ENCODE peak calls at places on chromosome 16, in eight cellular contexts. X is stomach, C is K562, Q is ovary, E is prostate gland, P is body of pancreas, F is esophagus muscularis mucosa, L is NB4. A is an unnamed sample.

GRCh38 chr16:56866955-56867830 is 2.2 kb downstream of the SLC12A3 start:
- DNase-seq in F (no peak), L (peak; percentile 74), X (peak; percentile 53), P (peak; percentile 66), E (peak; percentile 60), C (peak; percentile 44), Q (no peak), A (no peak)

GRCh38 chr16:4260360-4260759 is 12.5 kb downstream of the TFAP4 start:
- DNase-seq in X (peak; percentile 93), C (no peak), F (no peak), P (peak; percentile 97), L (no peak), E (peak; percentile 73), Q (peak; percentile 47), A (no peak)

GRCh38 chr16:1929105-1929504 is 10.9 kb upstream of the HS3ST6 start:
- DNase-seq in E (no peak), C (peak; percentile 62), Q (no peak), L (peak; percentile 47), X (no peak), P (peak; percentile 54), F (no peak), A (no peak)

GRCh38 chr16:78650675-78651074 is 551.2 kb downstream of the WWOX start:
- DNase-seq in P (no peak), Q (no peak), L (no peak), X (no peak), C (no peak), F (no peak), E (no peak), A (no peak)

GRCh38 chr16:3187798-3188674 is at the start of gene OR1F1:
- DNase-seq in Q (no peak), P (no peak), L (peak; percentile 73), X (no peak), E (no peak), C (no peak), F (no peak), A (no peak)

GRCh38 chr16:10322723-10323527 is 62.9 kb upstream of the ATF7IP2 start:
- DNase-seq in C (no peak), X (no peak), P (no peak), E (no peak), L (no peak), Q (no peak), F (no peak), A (no peak)

GRCh38 chr16:69084301-69084700 is 21.2 kb upstream of the HAS3 start:
- DNase-seq in E (no peak), L (no peak), X (no peak), Q (no peak), P (no peak), C (no peak), F (no peak), A (no peak)

GRCh38 chr16:67845291-67846062 is 1.3 kb upstream of the NUTF2 start:
- DNase-seq in E (no peak), Q (no peak), F (no peak), C (no peak), L (peak; percentile 59), P (no peak), X (no peak), A (no peak)

GRCh38 chr16:88539652-88540345 is 30.4 kb upstream of the ZC3H18 start:
- DNase-seq in E (no peak), X (no peak), C (peak; percentile 55), F (no peak), P (no peak), Q (no peak), L (no peak), A (peak; percentile 9)

GRCh38 chr16:56998861-56999260 is 9.5 kb downstream of the NLRC5 start:
- DNase-seq in E (no peak), X (no peak), Q (no peak), C (no peak), L (no peak), P (no peak), F (no peak), A (no peak)

GRCh38 chr16:87924937-87925670 is 11.2 kb downstream of the CA5A start:
- DNase-seq in E (peak; percentile 83), Q (no peak), F (no peak), X (peak; percentile 82), L (no peak), C (no peak), P (peak; percentile 84), A (no peak)

GRCh38 chr16:54285414-54286066 is 1.0 kb downstream of the IRX3 start:
- DNase-seq in C (no peak), F (no peak), E (peak; percentile 32), Q (no peak), P (no peak), X (peak; percentile 56), L (peak; percentile 87), A (peak; percentile 72)
- TF ChIP-seq POLR2A in C (no peak), F (no peak), E (no peak), Q (no peak), P (no peak), X (no peak), L (peak; percentile 25), A (no peak)

GRCh38 chr16:29662000-29662728 is 883 bp upstream of the SPN start:
- DNase-seq in X (no peak), F (no peak), P (no peak), E (no peak), C (no peak), L (no peak), Q (no peak), A (no peak)

GRCh38 chr16:29662729-29663019 is 373 bp upstream of the SPN start:
- DNase-seq in L (peak; percentile 98), E (no peak), F (no peak), C (no peak), X (peak; percentile 27), P (no peak), Q (no peak), A (no peak)

GRCh38 chr16:29663829-29664132 is 734 bp downstream of the SPN start:
- DNase-seq in E (no peak), L (no peak), X (no peak), P (no peak), C (no peak), Q (no peak), F (no peak), A (no peak)

GRCh38 chr16:29664133-29664912 is 1.3 kb downstream of the SPN start:
- DNase-seq in P (peak; percentile 15), X (no peak), Q (no peak), E (no peak), F (no peak), C (peak; percentile 84), L (peak; percentile 90), A (no peak)

DNA sequence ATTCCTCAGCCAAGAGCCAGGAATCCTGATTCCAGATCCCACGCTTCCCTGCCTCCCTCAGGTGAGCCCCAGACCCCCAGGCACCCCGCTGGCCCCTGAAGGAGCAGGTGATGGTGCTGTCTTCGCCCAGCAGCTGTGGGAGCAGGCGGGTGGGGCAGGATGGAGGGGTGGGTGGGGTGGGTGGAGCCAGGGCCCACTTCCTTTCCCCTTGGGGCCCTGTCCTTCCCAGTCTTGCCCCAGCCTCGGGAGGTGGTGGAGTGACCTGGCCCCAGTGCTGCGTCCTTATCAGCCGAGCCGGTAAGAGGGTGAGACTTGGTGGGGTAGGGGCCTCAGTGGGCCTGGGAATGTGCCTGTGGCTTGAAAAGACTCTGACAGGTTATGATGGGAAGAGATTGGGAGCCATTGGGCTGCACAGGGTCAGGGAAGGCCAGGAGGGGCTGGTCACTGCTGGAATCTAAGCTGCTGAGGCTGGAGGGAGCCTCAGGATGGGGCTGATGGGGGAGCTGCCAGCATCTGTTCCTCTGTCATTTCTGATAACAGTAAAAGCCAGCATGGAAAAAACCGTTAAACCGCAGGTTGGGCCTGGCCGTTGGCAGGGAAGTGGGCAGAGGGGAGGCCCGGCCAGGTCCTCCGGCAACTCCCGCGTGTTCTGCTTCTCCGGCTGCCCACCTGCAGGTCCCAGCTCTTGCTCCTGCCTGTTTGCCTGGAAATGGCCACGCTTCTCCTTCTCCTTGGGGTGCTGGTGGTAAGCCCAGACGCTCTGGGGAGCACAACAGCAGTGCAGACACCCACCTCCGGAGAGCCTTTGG is at the start of gene SPN:
- DNase-seq in E (no peak), Q (no peak), C (peak; percentile 87), P (no peak), X (no peak), F (no peak), L (peak; percentile 96), A (no peak)
- TF ChIP-seq POLR2A in E (no peak), Q (no peak), C (peak; percentile 91), P (no peak), X (no peak), F (no peak), L (no peak), A (no peak)

GRCh38 chr16:62760398-62760797 is 724.2 kb upstream of the CDH8 start:
- DNase-seq in P (no peak), X (no peak), C (no peak), Q (no peak), F (no peak), L (no peak), E (no peak), A (no peak)

DNA sequence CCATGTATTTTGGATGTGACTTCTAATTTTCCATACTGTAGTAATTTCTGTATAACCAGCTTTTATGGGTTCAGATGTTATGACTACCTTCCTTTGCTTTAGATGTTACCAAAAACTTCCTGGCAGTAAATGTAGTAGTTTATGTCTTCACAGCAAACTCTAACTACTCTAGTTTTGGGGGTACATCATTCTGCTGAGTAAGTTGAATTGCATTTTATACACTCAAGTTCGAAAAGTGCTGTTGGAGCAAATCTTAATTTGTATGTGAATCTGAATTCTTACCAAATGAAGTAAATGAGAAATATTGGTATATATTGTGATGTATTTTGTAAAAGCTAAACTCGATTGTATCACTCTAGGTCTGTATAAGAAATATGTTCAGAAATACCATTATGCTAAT is 728.3 kb upstream of the CDH8 start:
- DNase-seq in E (no peak), Q (no peak), X (no peak), C (no peak), P (no peak), L (no peak), F (no peak), A (no peak)
- TF ChIP-seq POLR2A in E (no peak), Q (no peak), X (no peak), C (no peak), P (no peak), L (no peak), F (no peak), A (no peak)

DNA sequence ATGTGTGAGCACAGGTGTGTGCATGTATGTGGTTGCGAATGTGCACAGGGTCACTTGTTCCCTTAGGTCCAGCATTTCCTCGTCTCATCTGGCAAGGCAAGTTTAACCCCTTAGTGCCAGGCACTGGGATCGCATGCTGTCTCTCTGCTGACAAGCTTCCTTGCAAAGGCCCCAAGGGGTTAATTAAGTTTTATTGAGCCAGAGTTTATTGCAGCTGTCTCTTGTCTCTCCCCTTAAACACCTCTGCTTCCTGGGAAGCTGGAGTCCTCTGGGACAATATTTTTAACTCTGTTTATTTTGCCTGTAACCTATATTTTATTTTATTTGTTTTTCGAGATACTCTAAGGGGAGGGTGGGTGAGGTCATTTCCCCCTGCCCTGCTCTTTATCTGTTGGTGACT is 99.8 kb downstream of the CBLN1 start:
- DNase-seq in C (no peak), F (no peak), P (no peak), L (peak; percentile 4), E (no peak), Q (no peak), X (no peak), A (no peak)
- TF ChIP-seq POLR2A in C (no peak), F (no peak), P (no peak), L (no peak), E (no peak), Q (no peak), X (no peak), A (no peak)

GRCh38 chr16:53130193-53131049 is 75.6 kb downstream of the CHD9 start:
- DNase-seq in X (peak; percentile 97), F (peak; percentile 99), L (peak; percentile 98), P (peak; percentile 97), C (peak; percentile 96), E (peak; percentile 97), Q (peak; percentile 96), A (peak; percentile 99)
- TF ChIP-seq POLR2A in X (no peak), F (peak; percentile 28), L (no peak), P (peak; percentile 78), C (peak; percentile 67), E (peak; percentile 67), Q (peak; percentile 22), A (peak; percentile 70)